ENCODE peak calls at places on chromosomes 11 and 22, in four cellular contexts. H is uterus; U is aorta; S is effector memory CD4-positive, alpha-beta T cell. J is an unnamed sample. For H3K4me1 and H3K9me3, the result is how much of the 10 kb centered on the place peaks cover.

GRCh38 chr11:112634551-112634950 is 326.7 kb upstream of the NCAM1 start:
- DNase-seq in H (no peak), U (no peak), S (no peak), J (no peak)

GRCh38 chr11:105211806-105212531 is 72.4 kb upstream of the CARD18 start:
- DNase-seq in H (no peak), U (no peak), S (no peak), J (no peak)

GRCh38 chr11:46378811-46379482 is 2.5 kb upstream of the MDK start:
- DNase-seq in H (no peak), U (peak), S (no peak), J (no peak)

GRCh38 chr11:78193806-78194205 is 5.1 kb downstream of the USP35 start:
- DNase-seq in H (no peak), U (no peak), S (no peak), J (no peak)

GRCh38 chr11:78310500-78310909 is 107.1 kb downstream of the GAB2 start:
- DNase-seq in H (peak), U (peak), S (no peak), J (no peak)

GRCh38 chr11:123300874-123301695 is 106.0 kb upstream of the CLMP start:
- DNase-seq in H (no peak), U (no peak), S (no peak), J (no peak)

GRCh38 chr11:106281455-106282173 is 204.2 kb downstream of the AASDHPPT start:
- DNase-seq in H (no peak), U (no peak), S (no peak), J (no peak)

GRCh38 chr11:83127309-83127636 is 29.7 kb upstream of the PCF11 start:
- DNase-seq in H (no peak), U (no peak), S (no peak), J (no peak)

GRCh38 chr11:12137005-12137690 is 26.8 kb downstream of the MICAL2 start:
- DNase-seq in H (no peak), U (no peak), S (no peak), J (no peak)

GRCh38 chr11:46537851-46538295 is 56.0 kb downstream of the AMBRA1 start:
- DNase-seq in H (peak), U (peak), S (peak), J (peak)

GRCh38 chr22:42797021-42797420 is 60.1 kb downstream of the ARFGAP3 start:
- DNase-seq in H (peak), U (no peak), S (no peak), J (no peak)

GRCh38 chr11:64150481-64151239 is 15.3 kb downstream of the MACROD1 start:
- DNase-seq in H (no peak), U (no peak), S (no peak), J (no peak)

GRCh38 chr22:18032455-18033101 is 8.2 kb upstream of the MICAL3 start:
- DNase-seq in H (peak), U (no peak), S (no peak), J (no peak)
- H3K4me3 ChIP-seq in H (no peak), U (no peak), S (no peak), J (no peak)

GRCh38 chr11:58060535-58060934 is 29.8 kb downstream of the OR6Q1 start:
- DNase-seq in H (no peak), U (no peak), S (no peak), J (no peak)
- H3K4me1 ChIP-seq in H (under half), U (under half), S (under half), J (under half)

DNA sequence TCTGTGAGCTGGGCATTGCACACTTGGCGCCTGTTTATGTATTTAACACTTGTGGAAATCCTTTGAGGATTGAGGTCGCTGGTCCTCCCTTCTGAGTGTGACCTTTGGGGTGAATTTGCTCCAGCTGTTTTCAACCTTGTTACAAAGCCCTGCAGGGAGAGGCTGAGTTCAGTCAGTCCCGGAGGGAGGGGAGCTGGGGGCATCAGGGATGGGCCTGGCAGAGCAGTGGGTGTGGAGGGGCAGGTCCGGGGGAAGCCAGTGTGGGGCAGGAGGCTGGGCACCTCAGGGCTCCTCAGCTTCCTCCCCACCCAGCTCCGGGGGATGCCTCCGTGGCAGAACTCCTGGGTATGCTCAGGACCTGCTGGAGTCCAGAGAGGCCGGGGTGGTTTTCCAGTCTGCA is 977.2 kb downstream of the TBC1D22A start:
- DNase-seq in H (no peak), U (no peak), S (no peak), J (no peak)
- H3K9me3 ChIP-seq in H (under half), U (under half), S (under half), J (under half)

GRCh38 chr11:73388241-73389133 is 12.3 kb downstream of the RELT start:
- DNase-seq in H (no peak), U (peak), S (no peak), J (no peak)
- H3K4me3 ChIP-seq in H (no peak), U (no peak), S (no peak), J (no peak)

DNA sequence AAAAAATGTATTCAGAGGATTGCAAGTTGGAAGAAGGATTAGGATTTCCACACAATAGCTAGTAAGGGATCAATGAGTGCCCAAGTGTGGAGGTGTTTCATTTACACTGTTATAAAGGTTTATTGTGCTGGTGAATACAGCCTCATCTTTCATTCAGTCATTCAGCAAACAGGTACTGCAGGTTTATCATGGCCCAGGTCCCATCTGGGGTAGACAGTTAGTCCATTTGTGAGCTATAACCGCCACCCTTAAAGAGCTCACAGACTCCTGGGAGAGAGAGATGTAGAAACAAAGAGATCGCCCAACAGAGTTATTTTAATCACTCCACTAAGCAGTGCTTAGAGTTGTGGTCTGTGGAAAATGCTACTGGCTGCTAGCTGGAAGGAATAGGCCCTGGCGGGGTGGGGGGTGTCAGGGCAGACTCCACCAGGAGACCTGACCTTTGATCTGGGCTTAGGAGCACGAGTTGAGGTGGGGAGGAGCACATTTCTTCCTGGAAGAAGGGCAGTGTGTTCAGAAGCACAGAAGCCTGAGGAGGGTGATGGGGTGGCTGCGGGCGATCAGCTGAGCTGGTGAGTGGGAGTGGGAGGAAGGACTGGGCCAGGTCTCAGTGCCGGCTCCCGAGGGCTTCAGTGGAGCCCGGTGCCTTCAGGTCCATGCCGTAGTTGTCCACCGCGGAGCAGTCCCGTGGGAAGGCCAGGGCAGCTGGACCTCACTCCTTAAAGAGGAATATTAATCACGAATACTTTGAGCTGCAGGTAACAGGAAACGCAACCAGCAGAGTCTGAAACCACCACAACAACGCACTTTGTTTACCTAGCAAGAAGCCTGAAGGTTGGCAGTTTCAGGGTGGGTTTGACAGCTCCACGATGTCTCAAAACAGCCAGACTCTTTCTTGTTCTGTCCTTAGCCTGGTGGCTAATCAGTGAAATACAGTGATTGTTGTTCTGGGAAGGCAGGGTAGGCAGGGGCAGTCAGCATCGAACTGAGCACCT is 11.2 kb downstream of the TOM1 start:
- DNase-seq in H (no peak), U (no peak), S (no peak), J (no peak)
- H3K4me1 ChIP-seq in H (under half), U (under half), S (half or more), J (under half)

GRCh38 chr11:68264741-68265540 is 6.8 kb downstream of the C11orf24 start:
- DNase-seq in H (no peak), U (no peak), S (no peak), J (no peak)
- H3K9me3 ChIP-seq in H (under half), U (under half), S (under half), J (under half)

GRCh38 chr11:72836111-72836510 is 21.9 kb downstream of the ATG16L2 start:
- DNase-seq in H (no peak), U (no peak), S (no peak), J (no peak)

GRCh38 chr11:72832301-72833082 is 18.3 kb downstream of the ATG16L2 start:
- DNase-seq in H (no peak), U (no peak), S (no peak), J (no peak)

GRCh38 chr11:72834905-72835304 is 20.7 kb downstream of the ATG16L2 start:
- DNase-seq in H (no peak), U (no peak), S (no peak), J (no peak)

GRCh38 chr11:72833083-72833733 is 19.0 kb downstream of the ATG16L2 start:
- DNase-seq in H (no peak), U (no peak), S (no peak), J (no peak)

DNA sequence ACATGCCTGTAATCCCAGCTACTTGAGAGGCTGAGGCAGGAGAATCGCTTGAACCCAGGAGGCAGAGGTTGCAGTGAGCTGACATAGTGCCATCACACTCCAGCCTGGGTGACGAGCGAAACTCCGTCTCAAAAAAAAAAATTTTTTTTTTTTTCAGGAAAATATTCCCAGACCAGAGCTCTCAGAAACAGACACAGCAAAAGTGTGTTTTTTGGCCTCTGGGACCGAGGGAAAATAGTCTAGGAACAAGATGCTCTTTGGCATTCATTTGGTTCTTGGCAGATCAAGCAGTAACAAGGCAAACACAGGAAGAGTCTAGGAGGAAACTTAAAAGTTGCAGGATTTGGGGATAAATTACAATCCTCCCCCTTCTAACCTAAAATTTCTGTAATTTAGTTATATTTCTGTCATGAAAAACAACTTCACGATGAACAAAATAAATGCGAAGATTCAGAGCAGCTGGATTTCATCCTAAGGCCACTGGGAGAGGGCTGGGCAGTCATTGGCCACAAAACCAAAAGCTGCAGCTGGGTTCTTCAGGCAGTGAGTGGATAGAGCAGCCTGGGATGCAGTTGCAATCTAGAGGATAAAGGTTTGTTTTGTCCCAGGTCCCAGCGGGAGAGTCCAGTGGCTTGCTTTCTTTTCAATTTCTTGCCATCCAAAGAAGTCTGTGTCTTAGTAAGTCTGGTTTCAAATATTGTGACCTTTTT is 19.7 kb downstream of the ATG16L2 start:
- DNase-seq in H (no peak), U (no peak), S (no peak), J (no peak)
- H3K4me3 ChIP-seq in H (no peak), U (no peak), S (no peak), J (no peak)

GRCh38 chr22:44596726-44597125 is 98.7 kb upstream of the RTL6 start:
- DNase-seq in H (no peak), U (no peak), S (no peak), J (no peak)
- H3K4me1 ChIP-seq in H (under half), U (under half), S (under half), J (under half)